ENCODE peak calls at places on chromosomes 6 and 20, in five cellular contexts. One of them, this sample, is unnamed.

GRCh38 chr6:3292431-3293197 is 33.9 kb downstream of the PSMG4 start:
- DNase-seq in HCT116: no peak
- DNase-seq in K562: no peak
- DNase-seq in GM12878: no peak
- DNase-seq in HepG2: no peak
- DNase-seq in this sample: no peak

GRCh38 chr6:157089851-157090250 is 233.5 kb downstream of the TMEM242 start:
- DNase-seq in HCT116: no peak
- DNase-seq in K562: no peak
- DNase-seq in GM12878: no peak
- DNase-seq in HepG2: no peak
- DNase-seq in this sample: peak

GRCh38 chr6:130320908-130321307 is 44.9 kb upstream of the TMEM200A start:
- DNase-seq in HCT116: no peak
- DNase-seq in K562: no peak
- DNase-seq in GM12878: no peak
- DNase-seq in HepG2: no peak
- DNase-seq in this sample: no peak

GRCh38 chr6:150256618-150257272 is 112.1 kb upstream of the IYD start:
- DNase-seq in HCT116: no peak
- DNase-seq in K562: no peak
- DNase-seq in GM12878: no peak
- DNase-seq in HepG2: no peak
- DNase-seq in this sample: no peak

GRCh38 chr20:7144464-7144863 is 377.0 kb downstream of the BMP2 start:
- DNase-seq in HCT116: no peak
- DNase-seq in K562: no peak
- DNase-seq in GM12878: no peak
- DNase-seq in HepG2: no peak
- DNase-seq in this sample: no peak

GRCh38 chr6:170393807-170394399 is 87.3 kb downstream of the FAM120B start:
- DNase-seq in HCT116: no peak
- DNase-seq in K562: no peak
- DNase-seq in GM12878: no peak
- DNase-seq in HepG2: no peak
- DNase-seq in this sample: no peak

GRCh38 chr6:7848229-7848628 is 62.4 kb downstream of the TXNDC5 start:
- DNase-seq in HCT116: no peak
- DNase-seq in K562: no peak
- DNase-seq in GM12878: no peak
- DNase-seq in HepG2: no peak
- DNase-seq in this sample: no peak

GRCh38 chr20:50932881-50933280 is 1.6 kb upstream of the ADNP start:
- DNase-seq in HCT116: no peak
- DNase-seq in K562: no peak
- DNase-seq in GM12878: no peak
- DNase-seq in HepG2: no peak
- DNase-seq in this sample: no peak

GRCh38 chr20:47220161-47220582 is 136.3 kb downstream of the ZMYND8 start:
- DNase-seq in HCT116: peak
- DNase-seq in K562: peak
- DNase-seq in GM12878: no peak
- DNase-seq in HepG2: peak
- DNase-seq in this sample: peak

GRCh38 chr20:38094373-38094775 is 60.8 kb downstream of the RPRD1B start:
- DNase-seq in HCT116: no peak
- DNase-seq in K562: no peak
- DNase-seq in GM12878: peak
- DNase-seq in HepG2: peak
- DNase-seq in this sample: no peak

GRCh38 chr6:33929575-33930288 is 125.9 kb upstream of the MLN start:
- DNase-seq in HCT116: no peak
- DNase-seq in K562: no peak
- DNase-seq in GM12878: no peak
- DNase-seq in HepG2: no peak
- DNase-seq in this sample: no peak

GRCh38 chr6:138601128-138601527 is 101.8 kb upstream of the NHSL1 start:
- DNase-seq in HCT116: no peak
- DNase-seq in K562: no peak
- DNase-seq in GM12878: no peak
- DNase-seq in HepG2: no peak
- DNase-seq in this sample: no peak

GRCh38 chr6:30884521-30885480 is 482 bp downstream of the DDR1 start:
- DNase-seq in HCT116: no peak
- DNase-seq in K562: peak
- DNase-seq in GM12878: no peak
- DNase-seq in HepG2: no peak
- DNase-seq in this sample: peak

GRCh38 chr20:22374678-22375590 is 209.4 kb downstream of the FOXA2 start:
- DNase-seq in HCT116: no peak
- DNase-seq in K562: no peak
- DNase-seq in GM12878: no peak
- DNase-seq in HepG2: no peak
- DNase-seq in this sample: peak

GRCh38 chr6:130132286-130132701 is 90.5 kb downstream of the SAMD3 start:
- DNase-seq in HCT116: no peak
- DNase-seq in K562: no peak
- DNase-seq in GM12878: no peak
- DNase-seq in HepG2: no peak
- DNase-seq in this sample: no peak

DNA sequence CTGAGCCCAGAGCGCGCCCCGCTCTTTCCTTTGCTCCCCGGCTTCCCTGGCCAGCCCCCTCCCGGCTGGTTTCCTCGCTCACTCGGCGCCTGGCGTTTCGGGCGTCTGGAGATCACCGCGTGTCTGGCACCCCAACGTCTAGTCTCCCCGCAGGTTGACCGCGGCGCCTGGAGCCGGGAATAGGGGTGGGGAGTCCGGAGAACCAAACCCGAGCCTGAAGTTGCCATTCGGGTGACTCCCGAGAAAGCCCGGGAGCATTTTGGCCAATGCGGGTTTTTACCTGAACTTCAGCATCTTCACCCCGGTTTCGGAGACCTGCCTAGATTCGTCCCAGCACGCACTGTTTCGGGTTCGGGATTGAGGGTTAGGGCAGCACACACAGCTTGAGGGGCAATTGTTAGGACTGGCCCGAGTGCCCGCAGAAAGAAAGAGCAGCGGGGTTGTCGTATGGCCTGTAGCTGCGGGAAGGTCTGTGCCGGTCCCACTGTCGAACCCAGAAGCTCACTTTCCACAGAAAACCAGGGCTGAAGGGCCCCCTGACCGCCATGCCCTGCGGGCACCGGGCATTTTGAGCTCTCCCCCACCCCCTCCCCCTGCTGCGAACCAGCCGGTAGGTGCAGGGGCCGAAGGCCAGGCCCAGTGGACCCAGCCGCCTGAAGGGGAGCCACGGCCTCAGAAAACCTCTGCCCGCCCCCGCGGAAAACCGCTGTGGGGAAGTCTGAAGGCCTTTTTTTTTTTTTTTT is 2.1 kb downstream of the FOXP4 start:
- DNase-seq in HCT116: no peak
- DNase-seq in K562: no peak
- DNase-seq in GM12878: no peak
- DNase-seq in HepG2: no peak
- DNase-seq in this sample: peak
- TF ChIP-seq EZH2 in HCT116: no peak
- TF ChIP-seq EZH2 in K562: no peak
- TF ChIP-seq EZH2 in GM12878: no peak
- TF ChIP-seq EZH2 in HepG2: no peak
- TF ChIP-seq EZH2 in this sample: peak

GRCh38 chr20:15759546-15760216 is 813.6 kb downstream of the KIF16B start:
- DNase-seq in HCT116: no peak
- DNase-seq in K562: no peak
- DNase-seq in GM12878: no peak
- DNase-seq in HepG2: no peak
- DNase-seq in this sample: no peak
- TF ChIP-seq REST in HCT116: no peak
- TF ChIP-seq REST in K562: no peak
- TF ChIP-seq REST in GM12878: no peak
- TF ChIP-seq REST in HepG2: no peak
- TF ChIP-seq REST in this sample: no peak

DNA sequence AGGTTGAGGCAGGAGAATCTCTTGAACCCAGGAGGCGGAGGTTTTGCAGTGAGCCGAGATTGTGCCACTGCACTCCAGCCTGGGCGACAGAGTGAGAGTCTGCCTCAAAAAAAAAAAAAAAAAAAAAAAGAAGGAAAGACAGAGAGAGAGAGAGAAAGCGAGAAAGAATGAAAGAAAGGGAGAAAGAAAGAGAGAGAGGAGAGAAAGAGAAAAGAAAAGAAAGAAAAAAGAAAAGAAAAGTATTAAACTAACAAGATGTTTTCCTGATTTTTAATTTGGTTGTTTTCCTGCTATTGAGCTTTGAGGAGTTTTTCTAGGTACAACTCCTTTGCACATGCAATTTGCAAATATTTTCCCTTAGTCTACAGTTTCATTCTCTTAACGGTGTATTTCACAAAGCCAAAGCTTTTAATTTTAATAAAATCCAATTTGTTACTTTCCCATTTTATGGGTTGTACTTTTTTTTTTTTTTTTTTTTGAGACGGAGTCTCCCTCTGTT is 10.8 kb upstream of the TRERF1 start:
- DNase-seq in HCT116: no peak
- DNase-seq in K562: no peak
- DNase-seq in GM12878: no peak
- DNase-seq in HepG2: no peak
- DNase-seq in this sample: no peak
- TF ChIP-seq EZH2 in HCT116: no peak
- TF ChIP-seq EZH2 in K562: no peak
- TF ChIP-seq EZH2 in GM12878: no peak
- TF ChIP-seq EZH2 in HepG2: no peak
- TF ChIP-seq EZH2 in this sample: no peak

GRCh38 chr6:26020291-26020982 is 57.8 kb downstream of the TRIM38 start:
- DNase-seq in HCT116: peak
- DNase-seq in K562: peak
- DNase-seq in GM12878: peak
- DNase-seq in HepG2: no peak
- DNase-seq in this sample: peak

GRCh38 chr6:26022737-26023136 is 60.1 kb downstream of the TRIM38 start:
- DNase-seq in HCT116: no peak
- DNase-seq in K562: no peak
- DNase-seq in GM12878: no peak
- DNase-seq in HepG2: no peak
- DNase-seq in this sample: no peak

GRCh38 chr6:26021350-26022165 is 59.0 kb downstream of the TRIM38 start:
- DNase-seq in HCT116: peak
- DNase-seq in K562: peak
- DNase-seq in GM12878: peak
- DNase-seq in HepG2: peak
- DNase-seq in this sample: peak

GRCh38 chr6:26020983-26021349 is 58.4 kb downstream of the TRIM38 start:
- DNase-seq in HCT116: peak
- DNase-seq in K562: no peak
- DNase-seq in GM12878: no peak
- DNase-seq in HepG2: no peak
- DNase-seq in this sample: no peak

GRCh38 chr6:26022166-26022510 is 59.5 kb downstream of the TRIM38 start:
- DNase-seq in HCT116: peak
- DNase-seq in K562: peak
- DNase-seq in GM12878: peak
- DNase-seq in HepG2: no peak
- DNase-seq in this sample: peak
- TF ChIP-seq REST in HCT116: no peak
- TF ChIP-seq REST in K562: no peak
- TF ChIP-seq REST in GM12878: no peak
- TF ChIP-seq REST in HepG2: no peak
- TF ChIP-seq REST in this sample: no peak

DNA sequence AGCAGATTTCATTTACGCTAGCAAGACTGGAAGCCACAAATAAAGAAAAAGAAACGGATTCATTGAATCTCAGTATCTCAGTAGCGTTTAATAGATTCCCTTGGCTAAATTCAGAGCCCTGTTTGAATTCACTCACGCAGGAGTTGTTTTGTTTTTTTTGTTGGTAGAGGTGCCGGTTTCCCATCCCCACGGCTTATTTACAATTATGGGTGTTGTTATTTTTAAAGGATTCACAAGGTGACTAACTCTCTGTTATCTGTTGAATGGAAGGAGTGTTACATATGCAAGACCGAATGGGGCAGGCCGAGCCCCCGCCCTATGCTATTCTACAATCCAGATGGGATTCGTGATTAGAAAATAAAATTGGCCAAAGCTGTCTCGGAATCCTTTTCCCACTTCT is 2.3 kb upstream of the INSM1 start:
- DNase-seq in HCT116: no peak
- DNase-seq in K562: peak
- DNase-seq in GM12878: no peak
- DNase-seq in HepG2: no peak
- DNase-seq in this sample: peak
- TF ChIP-seq EZH2 in HCT116: no peak
- TF ChIP-seq EZH2 in K562: no peak
- TF ChIP-seq EZH2 in GM12878: no peak
- TF ChIP-seq EZH2 in HepG2: no peak
- TF ChIP-seq EZH2 in this sample: peak

DNA sequence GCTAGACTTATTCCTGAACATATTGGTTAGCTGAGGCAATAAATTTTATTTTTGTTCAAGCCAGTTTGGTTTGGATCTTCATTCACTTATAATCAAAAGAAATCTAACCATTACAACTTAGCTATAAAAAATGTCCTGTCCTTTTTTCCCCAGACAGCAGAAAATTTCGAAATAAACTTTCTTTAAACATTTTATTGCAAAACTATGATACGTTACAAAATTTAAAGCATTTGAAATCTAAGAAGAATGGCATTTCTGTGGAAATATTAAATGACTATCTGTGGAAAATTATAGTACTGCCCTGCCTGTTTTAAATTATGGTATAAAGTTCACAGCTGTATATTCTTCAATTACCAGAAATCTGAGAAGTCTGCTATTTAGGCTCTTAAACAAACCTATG is 553.9 kb downstream of the COL12A1 start:
- DNase-seq in HCT116: no peak
- DNase-seq in K562: no peak
- DNase-seq in GM12878: no peak
- DNase-seq in HepG2: no peak
- DNase-seq in this sample: no peak
- TF ChIP-seq REST in HCT116: no peak
- TF ChIP-seq REST in K562: no peak
- TF ChIP-seq REST in GM12878: no peak
- TF ChIP-seq REST in HepG2: no peak
- TF ChIP-seq REST in this sample: no peak

GRCh38 chr6:168318579-168319278 is 848 bp downstream of the DACT2 start:
- DNase-seq in HCT116: no peak
- DNase-seq in K562: no peak
- DNase-seq in GM12878: no peak
- DNase-seq in HepG2: no peak
- DNase-seq in this sample: no peak
- TF ChIP-seq EZH2 in HCT116: no peak
- TF ChIP-seq EZH2 in K562: no peak
- TF ChIP-seq EZH2 in GM12878: no peak
- TF ChIP-seq EZH2 in HepG2: no peak
- TF ChIP-seq EZH2 in this sample: no peak

GRCh38 chr20:856361-856775 is 22.9 kb downstream of the FAM110A start:
- DNase-seq in HCT116: peak
- DNase-seq in K562: no peak
- DNase-seq in GM12878: no peak
- DNase-seq in HepG2: no peak
- DNase-seq in this sample: no peak
- TF ChIP-seq REST in HCT116: no peak
- TF ChIP-seq REST in K562: no peak
- TF ChIP-seq REST in GM12878: no peak
- TF ChIP-seq REST in HepG2: no peak
- TF ChIP-seq REST in this sample: no peak